ENCODE peak calls at places on chromosome 20, in eight cellular contexts. C is Peyer's patch; W is GM13977; T is bronchial epithelial cell; A is CD4-positive, alpha-beta T cell; Q is A549; G is neural crest cell; J is fibroblast of the aortic adventitia. I is an unnamed sample.

GRCh38 chr20:49171928-49172327 is 16.2 kb downstream of the STAU1 start:
- DNase-seq in C (no peak), T (no peak), J (no peak), G (no peak), A (no peak), W (no peak), Q (no peak), I (no peak)

GRCh38 chr20:41716436-41716835 is 98.3 kb upstream of the CHD6 start:
- DNase-seq in W (no peak), J (peak), G (no peak), C (no peak), A (no peak), Q (no peak), T (peak), I (no peak)

GRCh38 chr20:25364879-25365699 is 25.5 kb downstream of the ABHD12 start:
- DNase-seq in G (no peak), T (peak), C (no peak), W (no peak), A (no peak), J (no peak), Q (no peak), I (no peak)

GRCh38 chr20:20568604-20569205 is 143.7 kb downstream of the RALGAPA2 start:
- DNase-seq in T (peak), G (peak), C (peak), Q (peak), W (peak), J (peak), A (no peak), I (peak)

GRCh38 chr20:19659468-19659867 is 98.6 kb upstream of the RIN2 start:
- DNase-seq in Q (no peak), A (no peak), G (no peak), J (no peak), T (no peak), C (no peak), W (no peak), I (no peak)

GRCh38 chr20:10309326-10309725 is 90.7 kb downstream of the SNAP25 start:
- DNase-seq in Q (peak), J (peak), T (peak), C (no peak), G (no peak), W (no peak), A (no peak), I (peak)

GRCh38 chr20:64093013-64093503 is 8.9 kb upstream of the LKAAEAR1 start:
- DNase-seq in A (no peak), J (no peak), Q (peak), C (no peak), G (no peak), T (no peak), W (no peak), I (no peak)

GRCh38 chr20:14955396-14955795 is 618.0 kb upstream of the FLRT3 start:
- DNase-seq in A (no peak), Q (peak), W (no peak), G (no peak), C (no peak), J (no peak), T (no peak), I (no peak)

GRCh38 chr20:34302312-34302722 is 838 bp downstream of the AHCY start:
- DNase-seq in T (peak), C (no peak), W (no peak), A (no peak), G (no peak), J (peak), Q (no peak), I (no peak)
- TF ChIP-seq CTCF in T (no peak), C (no peak), W (no peak), A (no peak), G (peak), J (peak), Q (no peak), I (no peak)

DNA sequence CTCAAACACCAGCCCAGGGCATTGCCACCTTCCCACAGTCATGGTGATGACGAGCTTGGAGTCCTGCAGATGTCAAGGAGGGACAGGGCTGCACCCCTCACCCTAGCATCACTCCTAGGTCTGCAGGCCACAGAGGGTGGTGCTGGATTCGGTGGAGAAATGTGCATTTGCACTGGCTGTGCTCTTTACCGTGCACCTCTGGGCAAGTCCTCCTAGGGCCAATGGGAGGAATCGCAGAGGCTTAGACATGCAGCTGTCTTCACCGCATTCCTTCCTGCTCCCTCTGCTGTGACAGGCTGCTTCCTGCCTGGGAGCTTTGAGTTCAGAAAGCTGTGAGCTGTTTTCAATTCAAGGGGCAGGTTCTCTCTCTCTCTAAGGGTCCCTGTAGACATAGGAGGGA is 85.0 kb downstream of the EDN3 start:
- DNase-seq in J (no peak), T (no peak), C (no peak), A (no peak), G (no peak), Q (peak), W (no peak), I (no peak)
- TF ChIP-seq CTCF in J (no peak), T (no peak), C (no peak), A (no peak), G (no peak), Q (no peak), W (no peak), I (no peak)

DNA sequence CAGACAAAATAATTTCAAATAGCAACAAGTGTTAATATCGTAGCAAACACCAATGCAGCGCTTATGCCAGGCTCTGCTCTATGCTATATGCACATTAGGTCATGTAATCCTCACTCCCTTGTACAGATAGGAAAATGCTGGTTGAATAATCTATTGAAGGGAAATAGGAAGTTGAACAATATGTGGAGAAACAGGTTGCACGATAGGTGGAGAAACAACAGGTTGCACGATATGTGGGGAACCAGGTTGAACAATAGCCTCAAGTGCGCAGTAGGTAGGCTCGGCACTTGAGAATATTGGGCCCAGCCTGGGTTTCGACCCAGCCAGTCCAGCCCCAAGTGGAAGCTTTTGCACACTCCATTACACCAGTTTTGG is 91.1 kb upstream of the SIRPA start:
- DNase-seq in J (no peak), W (no peak), C (no peak), Q (no peak), G (no peak), A (no peak), T (no peak), I (no peak)
- TF ChIP-seq CTCF in J (no peak), W (no peak), C (no peak), Q (no peak), G (no peak), A (no peak), T (no peak), I (no peak)

DNA sequence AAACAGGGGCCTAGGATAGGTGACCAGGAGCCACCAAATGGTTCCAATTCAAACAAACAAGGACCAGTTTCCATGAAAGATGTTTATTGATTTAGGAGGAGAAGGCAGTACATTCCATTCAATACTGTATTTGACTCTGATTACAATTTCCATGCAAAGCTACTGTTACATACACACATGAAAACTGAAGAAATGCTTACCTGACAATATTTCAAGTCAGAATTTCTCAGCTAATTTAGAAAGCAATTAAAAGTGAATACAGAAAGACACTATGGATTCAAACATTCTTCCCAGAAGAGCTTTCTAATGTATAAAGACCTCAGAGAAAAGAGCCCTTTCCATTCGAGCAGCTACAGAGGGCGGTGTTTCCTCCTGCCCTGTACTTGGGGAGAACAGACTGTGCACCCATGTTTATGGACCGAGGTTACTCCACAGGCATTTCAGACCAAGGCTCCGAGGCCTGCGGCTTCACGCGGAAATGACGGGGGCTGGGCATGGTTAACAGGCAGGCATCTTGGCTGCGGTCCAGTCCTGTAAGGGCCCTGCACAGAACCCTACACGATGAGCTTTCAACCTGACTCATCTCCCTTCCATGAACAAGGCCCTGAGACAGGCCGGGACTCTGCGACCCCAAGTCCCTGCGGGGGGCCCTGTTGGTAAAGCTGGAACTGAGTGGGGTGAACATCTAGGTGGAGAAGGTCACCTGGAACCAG is 25.7 kb upstream of the TCFL5 start:
- DNase-seq in T (peak), C (peak), W (no peak), A (peak), G (no peak), Q (no peak), J (peak), I (no peak)
- TF ChIP-seq CTCF in T (no peak), C (no peak), W (no peak), A (no peak), G (no peak), Q (no peak), J (no peak), I (no peak)

DNA sequence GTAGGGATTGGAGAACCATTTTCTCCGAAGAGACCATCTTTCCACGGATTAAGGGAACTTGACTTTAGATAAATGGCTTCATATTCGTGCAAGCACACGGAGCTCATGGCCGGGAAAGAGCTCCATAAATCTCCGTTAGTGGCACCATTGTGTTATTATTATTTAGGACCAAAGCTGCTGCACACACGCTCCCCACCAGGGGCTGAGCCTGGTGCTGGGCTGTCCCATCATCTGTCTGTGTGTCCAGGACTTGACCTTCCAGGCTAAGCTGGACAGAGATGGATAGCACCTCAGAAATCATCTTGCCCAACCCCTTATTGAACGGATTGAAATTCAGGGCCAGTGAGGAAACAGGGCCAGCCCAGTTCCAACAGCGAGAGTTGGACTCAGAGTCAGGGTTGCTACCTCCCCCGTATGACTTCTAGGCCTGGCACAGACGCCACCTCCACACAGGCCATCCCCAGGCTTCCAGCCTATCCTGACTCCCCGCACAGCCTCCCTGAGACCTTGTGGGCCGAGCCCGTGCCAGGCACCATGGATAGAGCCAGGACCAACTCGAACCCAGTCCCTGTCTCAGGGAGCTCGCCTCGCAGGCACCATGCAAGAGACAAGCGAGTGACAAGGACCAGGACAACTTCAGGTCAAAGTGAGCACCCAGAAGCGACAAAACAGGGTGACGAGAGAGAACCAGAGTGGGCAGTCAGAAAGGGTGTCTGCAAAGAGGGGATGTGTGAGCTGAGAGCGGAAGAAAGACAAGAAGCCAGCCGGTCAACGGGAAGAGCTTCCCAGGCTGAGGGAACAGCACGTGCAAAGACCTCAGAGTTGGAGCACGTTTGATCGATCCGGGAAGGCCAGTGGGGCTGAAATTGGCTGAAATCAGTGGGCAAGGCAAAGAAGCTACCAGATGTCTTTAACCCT is 45.4 kb downstream of the KIAA1755 start:
- DNase-seq in W (no peak), G (no peak), T (no peak), C (no peak), A (no peak), J (no peak), Q (peak), I (no peak)
- TF ChIP-seq CTCF in W (no peak), G (peak), T (no peak), C (no peak), A (no peak), J (peak), Q (no peak), I (no peak)

DNA sequence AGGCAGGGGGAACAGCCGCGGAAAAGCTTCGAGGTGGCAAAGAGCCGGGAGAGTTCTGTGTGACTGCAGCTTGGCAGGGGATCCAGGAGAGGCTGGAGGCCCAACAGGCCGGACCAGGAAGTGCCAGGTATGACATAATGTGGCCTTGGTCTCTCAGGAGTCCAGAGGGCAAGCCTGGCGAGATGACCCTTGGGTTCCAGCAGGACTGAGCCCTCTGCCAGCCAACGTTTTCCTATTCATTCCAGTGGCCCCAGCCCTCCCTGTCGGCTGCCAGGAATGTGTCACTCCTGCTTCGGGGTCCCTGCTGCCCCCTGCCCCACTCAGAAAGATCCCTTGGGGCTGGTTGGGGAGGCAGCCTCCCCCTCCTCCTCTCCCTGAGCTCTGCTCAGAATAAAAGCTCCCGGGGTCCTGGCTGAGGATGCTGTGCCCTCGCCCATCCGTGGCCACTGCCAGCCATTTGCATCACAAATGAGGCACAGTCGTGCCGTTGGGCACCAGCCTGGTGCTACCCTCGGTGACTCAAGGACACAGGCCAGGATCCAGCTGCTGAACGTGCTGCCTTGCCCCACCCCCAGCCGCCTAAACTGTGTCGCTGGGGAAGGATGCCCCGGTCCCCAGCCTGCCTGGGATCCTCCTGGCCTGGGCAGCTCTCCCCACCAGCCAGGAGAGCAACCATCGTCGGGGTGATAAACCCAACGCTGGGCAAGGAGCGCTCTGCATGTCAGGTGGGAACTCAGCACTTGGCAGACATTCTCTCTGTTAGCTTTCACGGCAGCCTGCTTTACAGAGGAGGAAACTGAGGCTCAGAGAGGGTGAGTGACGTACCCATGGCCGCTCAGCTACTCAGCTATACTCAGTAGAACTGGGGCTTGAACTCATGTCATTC is 37.7 kb downstream of the RBM38 start:
- DNase-seq in T (no peak), W (no peak), G (no peak), J (no peak), C (no peak), Q (no peak), A (no peak), I (no peak)
- TF ChIP-seq CTCF in T (no peak), W (no peak), G (no peak), J (no peak), C (no peak), Q (no peak), A (no peak), I (no peak)

GRCh38 chr20:53623454-53624206 is 30.0 kb upstream of the ZNF217 start:
- DNase-seq in J (peak), G (peak), T (peak), C (peak), Q (peak), A (no peak), W (no peak), I (peak)
- TF ChIP-seq CTCF in J (no peak), G (no peak), T (no peak), C (no peak), Q (peak), A (no peak), W (no peak), I (no peak)

I was measured in MCF 10A.